ENCODE peak calls at places on chromosome 16, in nine cellular contexts. R, B, O, L, J, G, P, A and D are unnamed samples.

GRCh38 chr16:46558018-46558417 is 63.2 kb downstream of the SHCBP1 start:
- DNase-seq in R (no peak), B (no peak), O (no peak), L (no peak), J (no peak), G (no peak), P (no peak), A (no peak), D (no peak)

GRCh38 chr16:3595521-3596021 is 15.8 kb downstream of the SLX4 start:
- DNase-seq in R (no peak), B (no peak), O (no peak), L (no peak), J (no peak), G (no peak), P (no peak), A (no peak), D (no peak)

GRCh38 chr16:15575293-15576049 is 67.5 kb downstream of the MARF1 start:
- DNase-seq in R (no peak), B (no peak), O (no peak), L (no peak), J (no peak), G (no peak), P (no peak), A (peak), D (no peak)

GRCh38 chr16:70395345-70395901 is 43.5 kb downstream of the ST3GAL2 start:
- DNase-seq in R (peak), B (no peak), O (no peak), L (peak), J (peak), G (no peak), P (peak), A (peak), D (peak)

GRCh38 chr16:23836404-23837291 is 865 bp downstream of the PRKCB start:
- DNase-seq in R (no peak), B (peak), O (peak), L (peak), J (no peak), G (no peak), P (peak), A (no peak), D (peak)

GRCh38 chr16:17107450-17107849 is 363.3 kb downstream of the XYLT1 start:
- DNase-seq in R (no peak), B (no peak), O (no peak), L (no peak), J (no peak), G (no peak), P (no peak), A (no peak), D (no peak)

GRCh38 chr16:49608801-49609200 is 235.2 kb downstream of the C16orf78 start:
- DNase-seq in R (no peak), B (peak), O (no peak), L (no peak), J (no peak), G (no peak), P (no peak), A (peak), D (peak)

GRCh38 chr16:19804538-19805323 is 79.9 kb downstream of the GPRC5B start:
- DNase-seq in R (peak), B (peak), O (peak), L (peak), J (peak), G (no peak), P (no peak), A (no peak), D (peak)

GRCh38 chr16:54506691-54507090 is 220.1 kb upstream of the IRX3 start:
- DNase-seq in R (no peak), B (no peak), O (no peak), L (no peak), J (no peak), G (no peak), P (no peak), A (no peak), D (peak)

GRCh38 chr16:17313085-17313611 is 157.6 kb downstream of the XYLT1 start:
- DNase-seq in R (peak), B (peak), O (no peak), L (no peak), J (peak), G (no peak), P (no peak), A (no peak), D (no peak)

GRCh38 chr16:13587171-13587570 is 332.8 kb upstream of the ERCC4 start:
- DNase-seq in R (no peak), B (no peak), O (no peak), L (no peak), J (no peak), G (no peak), P (no peak), A (no peak), D (no peak)

GRCh38 chr16:77584205-77584859 is 138.0 kb upstream of the NUDT7 start:
- DNase-seq in R (no peak), B (no peak), O (no peak), L (peak), J (peak), G (no peak), P (peak), A (peak), D (peak)

GRCh38 chr16:74865922-74866598 is 91.4 kb upstream of the FA2H start:
- DNase-seq in R (no peak), B (no peak), O (no peak), L (no peak), J (no peak), G (no peak), P (no peak), A (peak), D (peak)

GRCh38 chr16:19490619-19491018 is 31.3 kb downstream of the GDE1 start:
- DNase-seq in R (no peak), B (no peak), O (no peak), L (no peak), J (no peak), G (no peak), P (no peak), A (no peak), D (no peak)

GRCh38 chr16:5215911-5216310 is 118.3 kb upstream of the EEF2KMT start:
- DNase-seq in R (no peak), B (peak), O (no peak), L (no peak), J (no peak), G (no peak), P (no peak), A (no peak), D (no peak)

GRCh38 chr16:24717411-24717810 is 12.0 kb upstream of the TNRC6A start:
- DNase-seq in R (no peak), B (no peak), O (no peak), L (no peak), J (no peak), G (no peak), P (no peak), A (no peak), D (no peak)

GRCh38 chr16:27368358-27368722 is 33.6 kb upstream of the IL21R start:
- DNase-seq in R (no peak), B (no peak), O (no peak), L (no peak), J (no peak), G (no peak), P (no peak), A (no peak), D (no peak)

GRCh38 chr16:64276646-64277045 is 845.2 kb downstream of the CDH11 start:
- DNase-seq in R (no peak), B (no peak), O (no peak), L (no peak), J (no peak), G (no peak), P (no peak), A (no peak), D (no peak)

GRCh38 chr16:58360041-58360634 is 32.1 kb upstream of the GINS3 start:
- DNase-seq in R (no peak), B (no peak), O (no peak), L (no peak), J (no peak), G (no peak), P (no peak), A (no peak), D (no peak)

GRCh38 chr16:28543072-28543471 is 4.3 kb upstream of the NUPR1 start:
- DNase-seq in R (no peak), B (no peak), O (no peak), L (peak), J (peak), G (no peak), P (peak), A (no peak), D (no peak)

GRCh38 chr16:12907670-12908233 is 6.4 kb downstream of the SHISA9 start:
- DNase-seq in R (no peak), B (no peak), O (no peak), L (no peak), J (no peak), G (no peak), P (no peak), A (peak), D (peak)

DNA sequence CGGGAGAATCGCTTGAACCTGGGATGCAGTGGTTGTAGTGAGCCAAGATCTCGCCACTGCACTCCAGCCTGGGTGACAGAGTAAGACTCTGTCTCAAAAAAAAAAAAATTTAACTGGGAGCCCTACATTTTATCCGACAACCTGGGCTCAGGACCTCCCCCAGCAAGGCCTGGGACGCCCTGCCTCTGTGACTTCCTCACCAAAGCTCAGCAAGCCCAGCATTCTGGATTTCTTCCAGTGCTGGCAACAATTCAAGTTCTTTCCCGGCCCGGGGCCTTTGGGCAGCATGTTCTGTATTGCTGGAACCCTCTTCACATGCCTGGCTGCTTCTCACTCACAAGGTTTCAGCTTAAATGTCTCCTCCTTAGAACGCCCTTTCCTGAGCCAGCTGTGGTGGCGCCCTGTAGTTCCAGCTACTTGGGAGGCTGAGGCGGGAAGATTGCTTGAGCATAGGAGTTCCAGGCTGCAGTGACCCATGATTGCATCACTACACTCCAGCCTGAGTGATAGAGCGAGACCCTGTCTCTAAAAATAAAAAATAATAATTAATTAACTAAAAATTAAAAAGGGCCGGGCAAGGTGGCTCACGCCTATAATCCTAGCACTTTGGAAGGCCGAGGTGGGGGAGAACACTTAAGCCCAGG is 15.9 kb upstream of the MEIOB start:
- DNase-seq in R (no peak), B (no peak), O (no peak), L (no peak), J (no peak), G (no peak), P (no peak), A (no peak), D (no peak)
- TF ChIP-seq POLR2AphosphoS5 in R (no peak), B (no peak), O (no peak), L (no peak), J (no peak), G (no peak), P (no peak), A (no peak), D (no peak)

GRCh38 chr16:88569614-88569984 is 604 bp upstream of the ZC3H18 start:
- DNase-seq in R (no peak), B (no peak), O (peak), L (no peak), J (peak), G (no peak), P (no peak), A (peak), D (peak)

GRCh38 chr16:88566158-88566557 is 4.0 kb upstream of the ZC3H18 start:
- DNase-seq in R (no peak), B (no peak), O (no peak), L (no peak), J (no peak), G (no peak), P (no peak), A (no peak), D (peak)

GRCh38 chr16:88568710-88569613 is 1.2 kb upstream of the ZC3H18 start:
- DNase-seq in R (no peak), B (no peak), O (no peak), L (no peak), J (no peak), G (no peak), P (no peak), A (no peak), D (no peak)

GRCh38 chr16:88569985-88570690 is at the start of gene ZC3H18:
- DNase-seq in R (peak), B (peak), O (peak), L (peak), J (peak), G (peak), P (peak), A (peak), D (peak)

DNA sequence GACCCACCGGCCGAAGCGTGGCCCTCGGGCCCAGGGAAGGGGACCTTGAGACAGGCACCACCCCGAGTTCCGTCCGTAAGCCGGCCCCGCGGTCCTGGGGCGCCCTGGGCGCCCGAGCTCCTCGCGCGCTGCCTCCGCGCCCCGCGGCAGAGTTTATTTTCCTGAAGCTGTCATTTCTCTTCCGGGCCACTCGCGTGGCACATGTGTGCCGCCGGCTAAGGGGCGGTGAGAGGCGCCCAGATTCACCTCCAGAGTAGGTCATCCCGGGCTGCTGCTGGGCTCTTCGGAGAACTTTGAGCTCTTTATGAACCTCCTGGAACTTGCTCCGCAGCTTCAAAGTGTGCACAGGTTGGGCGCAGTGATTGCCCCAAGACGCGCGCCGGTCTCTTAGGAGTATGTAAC is 489 bp downstream of the ZC3H18 start:
- DNase-seq in R (no peak), B (no peak), O (no peak), L (no peak), J (no peak), G (no peak), P (no peak), A (no peak), D (peak)
- TF ChIP-seq POLR2AphosphoS5 in R (no peak), B (no peak), O (no peak), L (no peak), J (no peak), G (no peak), P (no peak), A (no peak), D (no peak)

GRCh38 chr16:67537636-67538591 is 9.3 kb downstream of the RIPOR1 start:
- DNase-seq in R (peak), B (peak), O (peak), L (peak), J (peak), G (no peak), P (peak), A (no peak), D (peak)
- TF ChIP-seq POLR2AphosphoS5 in R (no peak), B (no peak), O (no peak), L (peak), J (no peak), G (peak), P (no peak), A (no peak), D (no peak)

GRCh38 chr16:8848231-8848938 is 20.4 kb downstream of the CARHSP1 start:
- DNase-seq in R (no peak), B (peak), O (no peak), L (no peak), J (no peak), G (no peak), P (no peak), A (no peak), D (no peak)
- TF ChIP-seq POLR2AphosphoS5 in R (no peak), B (no peak), O (no peak), L (no peak), J (no peak), G (no peak), P (peak), A (no peak), D (no peak)

GRCh38 chr16:87675111-87675510 is 72.8 kb downstream of the JPH3 start:
- DNase-seq in R (no peak), B (no peak), O (peak), L (no peak), J (no peak), G (no peak), P (no peak), A (no peak), D (peak)
- TF ChIP-seq POLR2AphosphoS5 in R (no peak), B (no peak), O (no peak), L (no peak), J (no peak), G (no peak), P (no peak), A (no peak), D (no peak)

GRCh38 chr16:30185683-30186421 is 2.5 kb downstream of the CORO1A start:
- DNase-seq in R (no peak), B (peak), O (peak), L (peak), J (no peak), G (peak), P (peak), A (no peak), D (peak)
- TF ChIP-seq POLR2AphosphoS5 in R (no peak), B (no peak), O (no peak), L (peak), J (no peak), G (peak), P (peak), A (no peak), D (no peak)

GRCh38 chr16:81694494-81695285 is 84.4 kb upstream of the PLCG2 start:
- DNase-seq in R (no peak), B (no peak), O (no peak), L (no peak), J (no peak), G (no peak), P (no peak), A (no peak), D (no peak)

GRCh38 chr16:81696959-81697293 is 82.2 kb upstream of the PLCG2 start:
- DNase-seq in R (no peak), B (no peak), O (no peak), L (no peak), J (no peak), G (no peak), P (no peak), A (no peak), D (no peak)

GRCh38 chr16:81693467-81694303 is 85.4 kb upstream of the PLCG2 start:
- DNase-seq in R (no peak), B (peak), O (no peak), L (no peak), J (no peak), G (no peak), P (no peak), A (no peak), D (no peak)

GRCh38 chr16:81696136-81696958 is 82.7 kb upstream of the PLCG2 start:
- DNase-seq in R (no peak), B (no peak), O (no peak), L (no peak), J (no peak), G (no peak), P (no peak), A (no peak), D (no peak)

GRCh38 chr16:81695431-81695890 is 83.6 kb upstream of the PLCG2 start:
- DNase-seq in R (no peak), B (no peak), O (no peak), L (no peak), J (peak), G (no peak), P (no peak), A (no peak), D (no peak)
- TF ChIP-seq POLR2AphosphoS5 in R (no peak), B (no peak), O (no peak), L (no peak), J (peak), G (no peak), P (no peak), A (no peak), D (no peak)

GRCh38 chr16:11783319-11784047 is 13.6 kb downstream of the ZC3H7A start:
- DNase-seq in R (no peak), B (no peak), O (no peak), L (no peak), J (no peak), G (no peak), P (no peak), A (no peak), D (no peak)
- TF ChIP-seq POLR2AphosphoS5 in R (no peak), B (no peak), O (no peak), L (no peak), J (no peak), G (no peak), P (peak), A (no peak), D (no peak)

DNA sequence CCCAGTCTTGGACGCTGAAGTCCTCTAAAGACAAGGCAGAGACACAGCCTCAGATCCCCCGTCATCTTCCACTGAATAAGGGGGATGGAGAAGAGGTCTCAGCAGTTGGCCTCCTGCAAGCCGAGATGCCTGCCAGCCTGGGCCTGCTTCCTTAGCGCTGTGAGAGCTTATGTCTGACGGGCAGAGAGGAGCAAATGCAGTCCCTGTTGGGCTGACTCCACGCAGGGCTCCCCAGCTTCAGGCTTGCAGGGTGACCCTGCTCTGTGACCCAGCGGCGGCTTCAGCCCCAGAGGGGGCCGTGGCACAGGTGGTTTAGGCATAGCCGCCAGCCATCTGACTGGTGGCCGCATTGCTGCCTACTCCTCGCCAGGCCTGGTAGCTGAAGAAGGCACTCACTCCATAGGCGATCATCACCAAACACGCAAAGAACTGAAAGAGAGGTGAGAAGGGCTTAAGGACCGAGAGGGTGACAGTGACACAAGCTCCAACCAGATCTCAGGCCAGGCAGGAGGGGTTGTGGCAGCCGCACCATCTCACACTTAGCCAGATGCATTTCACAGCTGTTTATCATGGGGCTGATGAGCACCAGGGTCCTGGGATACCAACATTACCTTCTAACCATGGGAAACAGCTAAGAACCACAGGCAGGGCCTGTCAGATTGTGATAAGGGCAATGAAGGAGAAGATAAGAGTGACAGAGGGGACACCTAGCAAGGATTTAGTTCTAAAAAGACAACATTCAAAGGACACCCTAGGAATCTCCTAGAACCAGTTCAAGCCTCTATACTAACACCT is 11.7 kb downstream of the ARL2BP start:
- DNase-seq in R (no peak), B (no peak), O (no peak), L (peak), J (no peak), G (no peak), P (no peak), A (no peak), D (no peak)
- TF ChIP-seq POLR2AphosphoS5 in R (no peak), B (no peak), O (no peak), L (no peak), J (no peak), G (no peak), P (no peak), A (no peak), D (no peak)